ENCODE peak calls at places on chromosome 21, in five cellular contexts. One of them, this sample, is unnamed.

GRCh38 chr21:20721151-20721550 is 277.1 kb upstream of the NCAM2 start:
- DNase-seq in stomach: no peak
- DNase-seq in dorsolateral prefrontal cortex: no peak
- DNase-seq in astrocyte of the spinal cord: peak; percentile 57
- DNase-seq in IMR-90: no peak
- DNase-seq in this sample: no peak

GRCh38 chr21:41009398-41010177 is 158.4 kb upstream of the BACE2 start:
- DNase-seq in IMR-90: no peak
- DNase-seq in stomach: no peak
- DNase-seq in astrocyte of the spinal cord: no peak
- DNase-seq in dorsolateral prefrontal cortex: no peak
- DNase-seq in this sample: no peak

GRCh38 chr21:42021751-42022430 is 11.7 kb upstream of the ZBTB21 start:
- DNase-seq in astrocyte of the spinal cord: peak; percentile 29
- DNase-seq in IMR-90: no peak
- DNase-seq in stomach: no peak
- DNase-seq in dorsolateral prefrontal cortex: no peak
- DNase-seq in this sample: no peak

GRCh38 chr21:21373969-21374368 is 375.8 kb downstream of the NCAM2 start:
- DNase-seq in dorsolateral prefrontal cortex: no peak
- DNase-seq in astrocyte of the spinal cord: peak; percentile 8
- DNase-seq in IMR-90: no peak
- DNase-seq in stomach: no peak
- DNase-seq in this sample: no peak

GRCh38 chr21:39904457-39904856 is 37.2 kb downstream of the PCP4 start:
- DNase-seq in stomach: no peak
- DNase-seq in IMR-90: no peak
- DNase-seq in dorsolateral prefrontal cortex: no peak
- DNase-seq in astrocyte of the spinal cord: no peak
- DNase-seq in this sample: no peak

GRCh38 chr21:37072239-37072987 is 458 bp downstream of the PIGP start:
- DNase-seq in dorsolateral prefrontal cortex: peak; percentile 94
- DNase-seq in astrocyte of the spinal cord: peak; percentile 86
- DNase-seq in IMR-90: peak; percentile 89
- DNase-seq in stomach: peak; percentile 58
- DNase-seq in this sample: no peak

GRCh38 chr21:34886554-34887385 is 162.3 kb downstream of the RUNX1 start:
- DNase-seq in dorsolateral prefrontal cortex: no peak
- DNase-seq in astrocyte of the spinal cord: peak; percentile 39
- DNase-seq in stomach: no peak
- DNase-seq in IMR-90: no peak
- DNase-seq in this sample: no peak

GRCh38 chr21:43195131-43196021 is 26.6 kb downstream of the CRYAA start:
- DNase-seq in stomach: no peak
- DNase-seq in dorsolateral prefrontal cortex: no peak
- DNase-seq in astrocyte of the spinal cord: no peak
- DNase-seq in IMR-90: no peak
- DNase-seq in this sample: no peak

GRCh38 chr21:42109473-42109872 is 38.4 kb downstream of the UMODL1 start:
- DNase-seq in dorsolateral prefrontal cortex: no peak
- DNase-seq in IMR-90: no peak
- DNase-seq in stomach: no peak
- DNase-seq in astrocyte of the spinal cord: no peak
- DNase-seq in this sample: no peak

GRCh38 chr21:41605178-41605933 is 97.4 kb upstream of the TMPRSS2 start:
- DNase-seq in dorsolateral prefrontal cortex: no peak
- DNase-seq in astrocyte of the spinal cord: no peak
- DNase-seq in stomach: peak; percentile 85
- DNase-seq in IMR-90: no peak
- DNase-seq in this sample: no peak

GRCh38 chr21:34498623-34499022 is 13.4 kb downstream of the KCNE1 start:
- DNase-seq in dorsolateral prefrontal cortex: no peak
- DNase-seq in astrocyte of the spinal cord: no peak
- DNase-seq in stomach: no peak
- DNase-seq in IMR-90: peak; percentile 38
- DNase-seq in this sample: no peak

GRCh38 chr21:21688877-21689276 is 690.7 kb downstream of the NCAM2 start:
- DNase-seq in dorsolateral prefrontal cortex: no peak
- DNase-seq in stomach: no peak
- DNase-seq in astrocyte of the spinal cord: peak; percentile 52
- DNase-seq in IMR-90: peak; percentile 37
- DNase-seq in this sample: peak; percentile 22

GRCh38 chr21:18350216-18350615 is 53.4 kb downstream of the TMPRSS15 start:
- DNase-seq in IMR-90: no peak
- DNase-seq in stomach: no peak
- DNase-seq in dorsolateral prefrontal cortex: no peak
- DNase-seq in astrocyte of the spinal cord: peak; percentile 46
- DNase-seq in this sample: peak; percentile 35

GRCh38 chr21:42097860-42098259 is 26.7 kb downstream of the UMODL1 start:
- DNase-seq in astrocyte of the spinal cord: peak; percentile 96
- DNase-seq in stomach: peak; percentile 51
- DNase-seq in dorsolateral prefrontal cortex: peak; percentile 74
- DNase-seq in IMR-90: peak; percentile 99
- DNase-seq in this sample: peak; percentile 85

GRCh38 chr21:23488245-23488644 is 2119.0 kb downstream of the MRPL39 start:
- DNase-seq in IMR-90: no peak
- DNase-seq in dorsolateral prefrontal cortex: no peak
- DNase-seq in astrocyte of the spinal cord: no peak
- DNase-seq in stomach: no peak
- DNase-seq in this sample: no peak

GRCh38 chr21:31008355-31008754 is 29.9 kb downstream of the KRTAP19-8 start:
- DNase-seq in stomach: no peak
- DNase-seq in dorsolateral prefrontal cortex: no peak
- DNase-seq in astrocyte of the spinal cord: no peak
- DNase-seq in IMR-90: no peak
- DNase-seq in this sample: no peak

GRCh38 chr21:45488839-45489479 is 53.3 kb downstream of the SLC19A1 start:
- DNase-seq in stomach: no peak
- DNase-seq in astrocyte of the spinal cord: peak; percentile 34
- DNase-seq in IMR-90: no peak
- DNase-seq in dorsolateral prefrontal cortex: no peak
- DNase-seq in this sample: no peak
- TF ChIP-seq CTCF in stomach: no peak
- TF ChIP-seq CTCF in astrocyte of the spinal cord: no peak
- TF ChIP-seq CTCF in IMR-90: no peak
- TF ChIP-seq CTCF in dorsolateral prefrontal cortex: no peak
- TF ChIP-seq CTCF in this sample: no peak

DNA sequence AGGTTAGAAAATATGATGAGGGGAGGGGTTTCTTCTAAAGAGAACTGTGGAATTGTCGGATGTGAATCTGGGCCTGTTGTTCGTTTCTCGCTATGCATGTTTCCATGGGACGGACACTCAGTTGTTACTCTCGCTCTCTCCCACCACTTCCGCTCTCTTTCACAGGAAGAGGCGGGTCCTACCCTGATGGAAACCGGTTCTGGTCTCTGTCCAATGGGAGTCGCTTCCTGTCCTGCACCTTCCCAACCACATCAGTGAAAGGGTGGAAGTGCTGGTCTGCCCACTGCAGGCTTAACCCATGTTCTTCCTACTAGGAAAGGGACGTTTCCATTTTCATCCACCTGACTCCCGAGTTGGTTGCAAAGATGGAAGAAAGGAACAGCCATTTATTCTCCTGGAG is 119.4 kb downstream of the KCNJ15 start:
- DNase-seq in astrocyte of the spinal cord: no peak
- DNase-seq in IMR-90: no peak
- DNase-seq in dorsolateral prefrontal cortex: no peak
- DNase-seq in stomach: no peak
- DNase-seq in this sample: no peak
- H3K4me3 ChIP-seq in astrocyte of the spinal cord: no peak overlapping the region
- H3K4me3 ChIP-seq in IMR-90: no peak overlapping the region
- H3K4me3 ChIP-seq in dorsolateral prefrontal cortex: no peak overlapping the region
- H3K4me3 ChIP-seq in stomach: no peak overlapping the region
- H3K4me3 ChIP-seq in this sample: no peak overlapping the region

GRCh38 chr21:29299046-29299905 is 554 bp downstream of the BACH1 start:
- DNase-seq in IMR-90: peak; percentile 65
- DNase-seq in stomach: peak; percentile 67
- DNase-seq in dorsolateral prefrontal cortex: peak; percentile 70
- DNase-seq in astrocyte of the spinal cord: peak; percentile 60
- DNase-seq in this sample: no peak
- TF ChIP-seq CTCF in IMR-90: no peak
- TF ChIP-seq CTCF in stomach: no peak
- TF ChIP-seq CTCF in dorsolateral prefrontal cortex: no peak
- TF ChIP-seq CTCF in astrocyte of the spinal cord: no peak
- TF ChIP-seq CTCF in this sample: no peak

DNA sequence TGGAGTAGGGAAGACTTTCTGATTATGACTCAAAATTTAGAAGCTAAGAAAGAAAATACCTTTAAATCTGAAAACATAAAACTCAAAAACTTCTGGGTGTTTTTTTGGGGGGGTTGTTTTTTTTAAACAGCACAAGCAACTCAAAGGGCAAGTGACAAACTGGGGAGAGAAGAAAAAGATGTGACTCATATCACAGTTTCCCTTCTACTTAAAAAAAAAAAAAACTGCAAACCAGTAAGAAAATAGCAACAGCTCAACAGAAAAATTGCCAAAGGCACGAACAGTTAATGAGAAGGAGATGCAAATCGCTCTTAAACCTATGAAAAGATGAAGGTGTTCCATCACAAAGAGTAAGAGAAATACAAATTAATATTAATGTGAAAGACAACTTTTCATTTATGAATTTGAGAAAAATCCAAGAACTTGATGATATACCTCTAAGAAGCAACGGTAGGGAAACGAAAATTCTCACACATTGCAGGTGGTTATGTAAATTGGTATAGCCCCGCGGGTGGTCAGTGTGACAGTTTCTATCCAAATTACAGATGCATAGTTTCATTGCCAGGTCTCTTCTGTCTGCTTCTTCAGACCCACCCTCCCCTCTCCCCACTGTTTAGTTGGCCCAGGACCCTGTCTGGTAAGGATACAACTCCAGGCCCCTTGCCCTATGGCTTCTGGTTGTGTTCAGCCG is 9.0 kb downstream of the IFNAR2 start:
- DNase-seq in stomach: no peak
- DNase-seq in IMR-90: no peak
- DNase-seq in dorsolateral prefrontal cortex: no peak
- DNase-seq in astrocyte of the spinal cord: no peak
- DNase-seq in this sample: no peak
- H3K4me3 ChIP-seq in stomach: no peak overlapping the region
- H3K4me3 ChIP-seq in IMR-90: no peak overlapping the region
- H3K4me3 ChIP-seq in dorsolateral prefrontal cortex: no peak overlapping the region
- H3K4me3 ChIP-seq in astrocyte of the spinal cord: no peak overlapping the region
- H3K4me3 ChIP-seq in this sample: no peak overlapping the region

DNA sequence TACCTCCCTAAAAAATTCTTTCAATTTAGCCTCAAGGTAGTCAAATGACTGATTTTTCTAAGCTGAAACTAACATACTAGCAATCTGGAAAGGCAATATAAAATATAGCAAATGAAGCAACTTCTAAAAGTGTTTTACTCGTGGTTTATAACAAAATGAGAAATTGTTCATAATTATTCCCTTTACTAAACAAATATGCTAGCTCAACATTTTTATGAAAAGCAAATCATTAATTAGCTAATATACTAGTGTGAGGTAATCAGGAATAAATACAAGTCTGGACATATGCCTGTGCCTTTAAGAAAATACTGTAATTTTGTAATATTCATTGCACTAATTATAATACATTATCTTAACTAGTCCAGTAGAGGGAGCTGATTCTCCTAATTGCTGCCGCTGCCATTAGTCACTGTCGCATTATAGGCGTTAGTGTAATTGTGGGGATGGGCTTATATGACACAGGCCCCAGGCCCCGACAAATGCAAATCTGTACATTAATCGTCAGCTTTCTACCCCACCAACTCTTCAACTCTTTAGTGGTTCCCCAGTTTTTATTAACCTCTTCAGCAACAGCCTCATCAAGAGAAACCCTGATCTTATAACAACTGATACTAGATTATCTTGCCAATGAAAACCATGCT is 160.9 kb downstream of the GABPA start:
- DNase-seq in stomach: no peak
- DNase-seq in dorsolateral prefrontal cortex: no peak
- DNase-seq in IMR-90: peak; percentile 45
- DNase-seq in astrocyte of the spinal cord: peak; percentile 36
- DNase-seq in this sample: no peak
- TF ChIP-seq CTCF in stomach: no peak
- TF ChIP-seq CTCF in dorsolateral prefrontal cortex: peak; percentile 72
- TF ChIP-seq CTCF in IMR-90: peak; percentile 72
- TF ChIP-seq CTCF in astrocyte of the spinal cord: peak; percentile 42
- TF ChIP-seq CTCF in this sample: peak; percentile 57